ENCODE peak calls at places on chromosome 5, in four cellular contexts. F, A, U and I are unnamed samples.

GRCh38 chr5:124544366-124545055 is 201.9 kb downstream of the ZNF608 start:
- DNase-seq in F (no peak), A (peak; percentile 25), U (no peak), I (peak; percentile 66)

GRCh38 chr5:143837306-143837848 is 25.4 kb downstream of the HMHB1 start:
- DNase-seq in F (no peak), A (no peak), U (no peak), I (no peak)

GRCh38 chr5:108528655-108529054 is 146.8 kb upstream of the FBXL17 start:
- DNase-seq in F (no peak), A (no peak), U (no peak), I (no peak)

GRCh38 chr5:133199366-133199901 is 147.6 kb downstream of the HSPA4 start:
- DNase-seq in F (no peak), A (no peak), U (no peak), I (no peak)

GRCh38 chr5:93791520-93791972 is 50.1 kb upstream of the POU5F2 start:
- DNase-seq in F (no peak), A (no peak), U (no peak), I (no peak)

GRCh38 chr5:158203256-158203655 is 344.3 kb upstream of the CLINT1 start:
- DNase-seq in F (no peak), A (no peak), U (no peak), I (no peak)

GRCh38 chr5:172788771-172789686 is 18.0 kb upstream of the DUSP1 start:
- DNase-seq in F (peak; percentile 37), A (no peak), U (peak; percentile 85), I (no peak)

GRCh38 chr5:42756630-42757601 is at the start of gene CCDC152:
- DNase-seq in F (no peak), A (no peak), U (no peak), I (peak; percentile 65)

GRCh38 chr5:84816746-84817547 is 432.3 kb upstream of the EDIL3 start:
- DNase-seq in F (no peak), A (no peak), U (no peak), I (no peak)

GRCh38 chr5:170538970-170539586 is 35.3 kb downstream of the KCNIP1 start:
- DNase-seq in F (no peak), A (no peak), U (no peak), I (no peak)

GRCh38 chr5:95773325-95774059 is 42.4 kb downstream of the RHOBTB3 start:
- DNase-seq in F (no peak), A (no peak), U (no peak), I (no peak)

GRCh38 chr5:55982957-55983381 is 11.8 kb downstream of the IL6ST start:
- DNase-seq in F (no peak), A (no peak), U (no peak), I (no peak)

GRCh38 chr5:150625164-150625535 is 15.3 kb upstream of the SYNPO start:
- DNase-seq in F (peak; percentile 63), A (no peak), U (no peak), I (peak; percentile 28)

GRCh38 chr5:137752873-137753226 is 1.3 kb downstream of the HNRNPA0 start:
- DNase-seq in F (no peak), A (no peak), U (peak; percentile 52), I (peak; percentile 38)

GRCh38 chr5:52786391-52786790 is 1.3 kb upstream of the ITGA1 start:
- DNase-seq in F (no peak), A (no peak), U (no peak), I (no peak)
- H3K4me3 ChIP-seq in F (peak overlapping the region; percentile 75), A (no peak overlapping the region), U (no peak overlapping the region), I (no peak overlapping the region)

DNA sequence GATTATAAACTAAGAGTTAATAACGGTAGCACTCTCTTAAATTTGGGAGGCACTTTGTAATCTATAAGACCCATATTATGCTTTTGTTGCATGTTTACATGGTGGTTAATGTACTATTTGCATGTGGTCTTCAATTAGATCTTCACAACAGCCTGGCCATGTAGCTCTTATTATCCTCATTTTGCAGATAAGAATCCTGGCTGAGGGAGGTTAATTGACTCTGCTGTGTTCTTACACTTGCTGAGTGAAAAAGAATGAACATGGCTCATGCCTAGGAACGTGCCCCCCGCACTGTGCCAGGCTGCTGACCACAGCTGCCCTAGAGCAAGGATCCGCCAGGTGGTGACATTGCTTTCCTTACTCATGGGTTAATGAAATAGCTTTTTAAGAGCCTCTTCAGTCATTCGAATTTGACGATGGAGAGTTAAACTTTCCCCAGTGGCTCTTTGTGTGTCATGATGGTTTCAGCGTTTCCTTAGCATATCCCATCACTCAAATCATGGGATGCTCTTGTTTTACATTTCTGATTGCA is 97.9 kb downstream of the CDH6 start:
- DNase-seq in F (no peak), A (no peak), U (no peak), I (no peak)
- TF ChIP-seq CTCF in F (no peak), A (peak; percentile 17), U (no peak), I (no peak)

GRCh38 chr5:9787813-9788600 is 157.9 kb upstream of the TAS2R1 start:
- DNase-seq in F (peak; percentile 27), A (no peak), U (no peak), I (no peak)

GRCh38 chr5:9789818-9790217 is 159.7 kb upstream of the TAS2R1 start:
- DNase-seq in F (no peak), A (no peak), U (no peak), I (no peak)

GRCh38 chr5:9785751-9786150 is 155.6 kb upstream of the TAS2R1 start:
- DNase-seq in F (no peak), A (no peak), U (no peak), I (no peak)

GRCh38 chr5:9786378-9787360 is 156.5 kb upstream of the TAS2R1 start:
- DNase-seq in F (no peak), A (no peak), U (no peak), I (no peak)

GRCh38 chr5:9790276-9790675 is 160.1 kb upstream of the TAS2R1 start:
- DNase-seq in F (no peak), A (no peak), U (no peak), I (no peak)
- H3K36me3 ChIP-seq in F (no peaks in the 10 kb centered on the region), A (no peaks in the 10 kb centered on the region), U (no peaks in the 10 kb centered on the region), I (no peaks in the 10 kb centered on the region)

GRCh38 chr5:109653042-109653441 is 36.7 kb upstream of the MAN2A1 start:
- DNase-seq in F (no peak), A (no peak), U (no peak), I (no peak)
- H3K4me3 ChIP-seq in F (no peak overlapping the region), A (no peak overlapping the region), U (no peak overlapping the region), I (no peak overlapping the region)